ENCODE peak calls at places on chromosome 11, in six cellular contexts. I is DND-41, T is GM23338, L is adrenal gland, O is keratinocyte, D is kidney epithelial cell. N is an unnamed sample.

GRCh38 chr11:115745041-115745440 is 240.8 kb upstream of the CADM1 start:
- DNase-seq in O (no peak), D (no peak), L (no peak), I (no peak), T (peak; percentile 21), N (no peak)

GRCh38 chr11:28529046-28529445 is 420.9 kb downstream of the METTL15 start:
- DNase-seq in T (peak; percentile 11), I (no peak), O (no peak), L (no peak), D (no peak), N (no peak)

GRCh38 chr11:2778630-2779498 is 79.1 kb upstream of the KCNQ1OT1 start:
- DNase-seq in T (no peak), I (no peak), D (peak; percentile 25), L (peak; percentile 94), O (no peak), N (no peak)

GRCh38 chr11:12288212-12288933 is 89.0 kb upstream of the PARVA start:
- DNase-seq in L (peak; percentile 74), T (peak; percentile 96), O (no peak), D (no peak), I (peak; percentile 66), N (peak; percentile 25)

GRCh38 chr11:3947084-3947483 is 91.6 kb downstream of the STIM1 start:
- DNase-seq in T (no peak), I (peak; percentile 87), O (no peak), D (no peak), L (peak; percentile 31), N (peak; percentile 72)

GRCh38 chr11:48210052-48210451 is 6.6 kb upstream of the OR4B1 start:
- DNase-seq in D (no peak), I (no peak), O (no peak), T (peak; percentile 1), L (no peak), N (no peak)

GRCh38 chr11:85827768-85828639 is 17.1 kb upstream of the SYTL2 start:
- DNase-seq in T (no peak), L (no peak), O (no peak), I (no peak), D (peak; percentile 49), N (peak; percentile 83)

GRCh38 chr11:71371674-71372069 is 76.5 kb downstream of the DHCR7 start:
- DNase-seq in T (no peak), D (no peak), O (no peak), L (no peak), I (no peak), N (no peak)

GRCh38 chr11:115222863-115223530 is 281.2 kb downstream of the CADM1 start:
- DNase-seq in O (no peak), L (no peak), T (no peak), D (no peak), I (no peak), N (no peak)

GRCh38 chr11:17777086-17777725 is 42.6 kb downstream of the KCNC1 start:
- DNase-seq in I (no peak), T (no peak), L (no peak), O (no peak), D (no peak), N (no peak)

GRCh38 chr11:38411149-38411548 is 1813.1 kb upstream of the RAG2 start:
- DNase-seq in L (no peak), I (no peak), T (peak; percentile 8), D (no peak), O (no peak), N (no peak)

GRCh38 chr11:46597609-46598219 is 3.9 kb upstream of the AMBRA1 start:
- DNase-seq in I (no peak), T (no peak), O (no peak), L (peak; percentile 45), D (no peak), N (no peak)

GRCh38 chr11:29996016-29996415 is 20.8 kb downstream of the KCNA4 start:
- DNase-seq in I (no peak), T (no peak), O (no peak), D (no peak), L (no peak), N (no peak)

GRCh38 chr11:87219266-87219665 is 181.5 kb downstream of the TMEM135 start:
- DNase-seq in I (peak; percentile 24), O (no peak), D (no peak), L (no peak), T (peak; percentile 40), N (no peak)

DNA sequence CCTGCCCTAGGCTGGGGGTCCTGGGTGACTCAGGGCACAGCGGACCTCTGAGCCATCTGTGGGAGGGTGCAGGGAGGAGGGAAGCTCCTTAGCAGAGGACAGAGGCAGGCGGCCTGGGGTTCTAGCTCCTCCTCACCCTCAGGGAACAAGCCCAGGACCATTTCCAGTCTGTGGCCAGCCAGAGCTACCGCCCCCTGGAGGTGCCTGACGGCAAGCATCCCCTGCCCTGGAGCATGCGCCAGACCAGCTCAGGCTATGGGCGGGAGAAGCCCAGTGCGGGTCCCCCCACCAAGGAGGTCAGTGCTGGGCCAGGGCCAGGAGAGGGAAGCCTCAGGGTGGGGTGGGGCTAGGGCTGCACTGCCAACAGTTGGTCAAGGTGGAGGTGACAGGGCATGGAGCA is 26.0 kb upstream of the LRRC10B start:
- DNase-seq in I (peak; percentile 15), T (peak; percentile 87), O (no peak), D (no peak), L (no peak), N (no peak)
- H3K4me3 ChIP-seq in I (no peak overlapping the region), T (no peak overlapping the region), O (no peak overlapping the region), D (no peak overlapping the region), L (no peak overlapping the region), N (no peak overlapping the region)

DNA sequence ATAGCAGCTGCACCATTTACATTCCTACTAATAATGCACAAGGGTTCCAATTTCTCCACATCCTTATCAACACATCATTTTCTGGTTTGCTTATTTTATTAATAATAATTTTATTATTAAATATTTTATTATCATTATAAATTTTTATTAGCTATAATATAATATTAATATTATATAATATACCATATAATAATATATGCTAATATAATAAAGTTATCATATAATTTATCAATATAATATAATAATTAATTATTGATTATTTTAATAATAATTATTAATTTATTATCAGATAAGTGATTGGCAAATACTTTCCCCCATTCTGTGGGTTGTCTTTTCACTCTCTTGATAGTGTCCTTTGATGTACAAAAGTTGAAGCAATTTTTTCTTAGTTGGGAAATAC is 27.7 kb downstream of the OR2AT4 start:
- DNase-seq in L (no peak), T (no peak), O (no peak), D (no peak), I (no peak), N (no peak)
- H3K27me3 ChIP-seq in L (no peaks in the 10 kb centered on the region), T (no peaks in the 10 kb centered on the region), O (peaks cover 22% of the 10 kb centered on the region), D (peaks cover 3% of the 10 kb centered on the region), I (peaks cover 2% of the 10 kb centered on the region), N (peaks cover 3% of the 10 kb centered on the region)

GRCh38 chr11:62726156-62727006 is 876 bp downstream of the HNRNPUL2 start:
- DNase-seq in L (peak; percentile 20), O (no peak), T (no peak), I (peak; percentile 35), D (no peak), N (no peak)
- H3K4me3 ChIP-seq in L (peak overlapping the region; percentile 77), O (peak overlapping the region; percentile 69), T (peak overlapping the region; percentile 59), I (peak overlapping the region; percentile 74), D (peak overlapping the region; percentile 96), N (peak overlapping the region; percentile 87)

DNA sequence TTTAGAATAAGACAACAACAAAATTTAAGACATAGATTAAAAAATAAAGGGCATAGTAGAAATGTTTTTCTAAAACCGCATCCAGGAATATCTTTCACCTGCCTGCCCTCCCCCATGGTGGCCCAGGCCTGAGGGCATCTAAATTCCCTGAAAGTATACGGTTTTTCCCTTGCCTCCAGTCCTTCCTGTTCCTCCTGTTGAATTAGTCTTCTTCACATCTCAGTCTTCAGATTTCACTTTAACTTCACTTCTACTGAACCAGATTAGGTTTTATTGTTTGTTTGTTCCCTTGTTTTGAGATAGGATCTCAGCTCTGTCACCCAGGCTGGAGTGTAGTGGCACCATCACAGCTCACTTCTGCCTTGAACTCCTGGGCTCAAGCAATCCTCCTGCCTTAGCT is 33.1 kb upstream of the DEPDC7 start:
- DNase-seq in I (no peak), D (no peak), T (no peak), O (no peak), L (no peak), N (no peak)
- H3K27me3 ChIP-seq in I (no peaks in the 10 kb centered on the region), D (no peaks in the 10 kb centered on the region), T (no peaks in the 10 kb centered on the region), O (no peaks in the 10 kb centered on the region), L (no peaks in the 10 kb centered on the region), N (no peaks in the 10 kb centered on the region)

GRCh38 chr11:72969894-72970335 is 155.7 kb downstream of the ATG16L2 start:
- DNase-seq in T (no peak), O (no peak), L (no peak), I (no peak), D (peak; percentile 14), N (peak; percentile 17)

GRCh38 chr11:72971611-72972010 is 157.4 kb downstream of the ATG16L2 start:
- DNase-seq in I (no peak), L (no peak), O (no peak), T (no peak), D (no peak), N (no peak)

GRCh38 chr11:72972541-72973128 is 158.4 kb downstream of the ATG16L2 start:
- DNase-seq in I (no peak), D (no peak), T (no peak), O (no peak), L (no peak), N (no peak)

GRCh38 chr11:72971211-72971610 is 157.0 kb downstream of the ATG16L2 start:
- DNase-seq in T (no peak), D (no peak), L (no peak), I (no peak), O (no peak), N (no peak)

DNA sequence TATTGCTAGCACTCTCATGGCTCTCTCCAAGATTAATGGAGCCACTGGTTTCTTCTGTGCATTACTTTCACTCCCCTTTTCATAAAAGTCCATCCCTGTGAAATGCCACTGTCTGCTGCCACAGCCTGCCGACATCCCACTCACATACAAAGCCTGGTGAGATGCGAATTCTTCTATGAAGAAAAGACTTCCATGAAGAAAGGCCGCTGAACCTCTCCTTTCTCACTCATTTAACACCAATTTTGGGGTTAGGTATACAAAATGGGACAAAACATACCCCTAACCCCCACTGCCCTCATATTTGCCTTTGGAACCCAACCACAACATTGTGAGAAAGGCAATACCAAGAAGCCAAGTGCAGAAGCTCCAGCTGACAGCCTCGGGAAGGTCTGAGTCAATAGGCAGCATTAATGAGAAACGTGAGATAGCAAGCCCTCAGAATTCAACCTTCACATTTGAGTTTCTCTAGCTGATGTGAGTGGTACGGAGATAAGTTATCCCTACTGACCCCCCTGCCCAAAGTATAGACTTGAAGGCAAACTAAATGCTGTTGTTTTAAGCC is 156.4 kb downstream of the ATG16L2 start:
- DNase-seq in T (no peak), I (peak; percentile 35), D (no peak), O (no peak), L (peak; percentile 21), N (no peak)
- H3K4me3 ChIP-seq in T (no peak overlapping the region), I (no peak overlapping the region), D (no peak overlapping the region), O (no peak overlapping the region), L (no peak overlapping the region), N (no peak overlapping the region)

GRCh38 chr11:114166897-114167323 is 107.4 kb downstream of the ZBTB16 start:
- DNase-seq in D (peak; percentile 55), T (no peak), L (peak; percentile 72), I (no peak), O (peak; percentile 45), N (peak; percentile 67)
- H3K27me3 ChIP-seq in D (peaks cover 13% of the 10 kb centered on the region), T (no peaks in the 10 kb centered on the region), L (no peaks in the 10 kb centered on the region), I (peaks cover 61% of the 10 kb centered on the region), O (peaks cover 58% of the 10 kb centered on the region), N (no peaks in the 10 kb centered on the region)